ENCODE peak calls at places on chromosome 1, in five cellular contexts. T, D, Q, L and X are unnamed samples.

GRCh38 chr1:198018529-198018928 is 101.4 kb downstream of the LHX9 start:
- DNase-seq in L (no peak), Q (peak), D (no peak), T (no peak), X (no peak)

GRCh38 chr1:99728494-99729235 is 37.8 kb downstream of the FRRS1 start:
- DNase-seq in T (no peak), D (no peak), L (peak), Q (peak), X (no peak)

GRCh38 chr1:84632975-84633427 is 57.3 kb downstream of the SSX2IP start:
- DNase-seq in Q (peak), T (no peak), L (no peak), D (no peak), X (no peak)

GRCh38 chr1:24909388-24909898 is 20.6 kb downstream of the RUNX3 start:
- DNase-seq in D (no peak), L (peak), Q (peak), T (no peak), X (peak)

GRCh38 chr1:15848143-15848928 is 829 bp downstream of the SPEN start:
- DNase-seq in Q (peak), L (no peak), T (peak), D (no peak), X (peak)

GRCh38 chr1:29709711-29710169 is 473.4 kb downstream of the PTPRU start:
- DNase-seq in L (no peak), D (no peak), Q (peak), T (no peak), X (no peak)

GRCh38 chr1:207719209-207719608 is 32.6 kb upstream of the CD46 start:
- DNase-seq in L (peak), T (no peak), D (no peak), Q (no peak), X (no peak)

GRCh38 chr1:53369034-53369750 is 41.3 kb upstream of the LRP8 start:
- DNase-seq in L (no peak), Q (no peak), D (no peak), T (no peak), X (no peak)

GRCh38 chr1:26922201-26922729 is 722 bp downstream of the NUDC start:
- DNase-seq in L (no peak), Q (no peak), D (no peak), T (no peak), X (no peak)

GRCh38 chr1:232600430-232601258 is 29.3 kb downstream of the SIPA1L2 start:
- DNase-seq in Q (no peak), T (no peak), L (no peak), D (no peak), X (no peak)

GRCh38 chr1:62882161-62882560 is 98.2 kb downstream of the ATG4C start:
- DNase-seq in T (no peak), L (no peak), Q (no peak), D (no peak), X (no peak)

GRCh38 chr1:85330711-85331290 is 54.4 kb upstream of the BCL10 start:
- DNase-seq in L (no peak), T (no peak), Q (peak), D (no peak), X (no peak)

GRCh38 chr1:41516168-41516961 is 31.9 kb upstream of the EDN2 start:
- DNase-seq in T (peak), D (peak), Q (peak), L (peak), X (peak)

GRCh38 chr1:62908168-62908567 is 124.2 kb downstream of the ATG4C start:
- DNase-seq in L (no peak), T (no peak), Q (no peak), D (no peak), X (no peak)

GRCh38 chr1:204357551-204357950 is 2.2 kb downstream of the PLEKHA6 start:
- DNase-seq in L (no peak), T (no peak), D (no peak), Q (no peak), X (no peak)

GRCh38 chr1:27562483-27563406 is 41.2 kb downstream of the AHDC1 start:
- DNase-seq in D (no peak), T (no peak), Q (no peak), L (no peak), X (no peak)

GRCh38 chr1:203168991-203169390 is 6.6 kb downstream of the MYBPH start:
- DNase-seq in Q (no peak), D (no peak), L (no peak), T (no peak), X (no peak)

GRCh38 chr1:222880586-222880985 is 65.7 kb downstream of the DISP1 start:
- DNase-seq in T (no peak), L (no peak), D (no peak), Q (peak), X (no peak)

GRCh38 chr1:225596152-225596551 is 56.8 kb downstream of the ENAH start:
- DNase-seq in T (no peak), Q (no peak), D (no peak), L (no peak), X (no peak)

GRCh38 chr1:22712502-22713271 is 2.0 kb downstream of the EPHB2 start:
- DNase-seq in D (no peak), L (no peak), T (no peak), Q (no peak), X (no peak)

GRCh38 chr1:26848947-26849774 is 13.8 kb upstream of the SFN start:
- DNase-seq in T (no peak), D (no peak), L (no peak), Q (peak), X (no peak)

GRCh38 chr1:147287133-147287865 is 44.8 kb downstream of the CHD1L start:
- DNase-seq in Q (no peak), L (peak), D (no peak), T (no peak), X (no peak)

GRCh38 chr1:61978866-61979265 is 215.8 kb upstream of the L1TD1 start:
- DNase-seq in D (no peak), T (no peak), L (no peak), Q (no peak), X (no peak)

GRCh38 chr1:111989531-111990025 is at the start of gene KCND3:
- DNase-seq in L (no peak), D (no peak), T (no peak), Q (no peak), X (peak)

GRCh38 chr1:84347547-84348239 is 46.2 kb downstream of the SAMD13 start:
- DNase-seq in T (no peak), Q (no peak), D (no peak), L (no peak), X (no peak)

GRCh38 chr1:12203216-12204007 is 26.4 kb upstream of the VPS13D start:
- DNase-seq in T (no peak), D (no peak), L (no peak), Q (no peak), X (no peak)

GRCh38 chr1:17119744-17120482 is 662 bp upstream of the PADI2 start:
- DNase-seq in D (no peak), Q (no peak), L (no peak), T (no peak), X (no peak)

GRCh38 chr1:232486006-232486405 is 143.9 kb downstream of the SIPA1L2 start:
- DNase-seq in D (no peak), L (no peak), Q (no peak), T (no peak), X (no peak)